ENCODE peak calls at places on chromosomes 12 and 14, in five cellular contexts. J is kidney, Z is GM12878, F is colonic mucosa, L is retinal pigment epithelial cell. G is an unnamed sample.

GRCh38 chr14:58607571-58608317 is 30.0 kb upstream of the DACT1 start:
- DNase-seq in J (no peak), Z (no peak), F (no peak), L (no peak), G (peak)

GRCh38 chr12:55996715-55997534 is at the start of gene SUOX:
- DNase-seq in J (peak), Z (peak), F (peak), L (peak), G (peak)

GRCh38 chr14:32366995-32367394 is 37.9 kb downstream of the AKAP6 start:
- DNase-seq in J (no peak), Z (no peak), F (no peak), L (no peak), G (peak)

GRCh38 chr14:96631621-96632362 is 129.6 kb downstream of the PAPOLA start:
- DNase-seq in J (no peak), Z (no peak), F (peak), L (no peak), G (no peak)

GRCh38 chr12:30753233-30753632 is 1.5 kb downstream of the CAPRIN2 start:
- DNase-seq in J (no peak), Z (no peak), F (no peak), L (no peak), G (peak)

GRCh38 chr12:101781834-101782543 is 42.7 kb upstream of the SYCP3 start:
- DNase-seq in J (no peak), Z (no peak), F (no peak), L (no peak), G (peak)

GRCh38 chr14:72604133-72604532 is 289.8 kb downstream of the DPF3 start:
- DNase-seq in J (no peak), Z (no peak), F (no peak), L (no peak), G (no peak)

GRCh38 chr12:77924703-77925102 is 94.0 kb downstream of the NAV3 start:
- DNase-seq in J (no peak), Z (no peak), F (no peak), L (peak), G (peak)

GRCh38 chr12:58349161-58349560 is 407.8 kb downstream of the ATP23 start:
- DNase-seq in J (no peak), Z (no peak), F (no peak), L (no peak), G (peak)

GRCh38 chr12:10385181-10385613 is 4.6 kb downstream of the KLRK1 start:
- DNase-seq in J (no peak), Z (no peak), F (no peak), L (peak), G (peak)

GRCh38 chr12:42924482-42924881 is 334.9 kb upstream of the PRICKLE1 start:
- DNase-seq in J (no peak), Z (no peak), F (no peak), L (no peak), G (no peak)

GRCh38 chr14:70254476-70254961 is 65.8 kb upstream of the SLC8A3 start:
- DNase-seq in J (peak), Z (no peak), F (peak), L (no peak), G (peak)

GRCh38 chr14:73207615-73208014 is 29.7 kb upstream of the PAPLN start:
- DNase-seq in J (no peak), Z (no peak), F (no peak), L (no peak), G (no peak)

GRCh38 chr12:30822385-30823139 is 67.8 kb upstream of the CAPRIN2 start:
- DNase-seq in J (peak), Z (no peak), F (peak), L (no peak), G (peak)

GRCh38 chr14:105881021-105881930 is 354.9 kb downstream of the TMEM121 start:
- DNase-seq in J (peak), Z (no peak), F (no peak), L (no peak), G (no peak)

GRCh38 chr14:23512156-23512555 is 39.4 kb downstream of the ZFHX2 start:
- DNase-seq in J (no peak), Z (no peak), F (no peak), L (no peak), G (no peak)
- H3K4me3 ChIP-seq in J (no peak), Z (no peak), F (no peak), L (no peak), G (peak)

DNA sequence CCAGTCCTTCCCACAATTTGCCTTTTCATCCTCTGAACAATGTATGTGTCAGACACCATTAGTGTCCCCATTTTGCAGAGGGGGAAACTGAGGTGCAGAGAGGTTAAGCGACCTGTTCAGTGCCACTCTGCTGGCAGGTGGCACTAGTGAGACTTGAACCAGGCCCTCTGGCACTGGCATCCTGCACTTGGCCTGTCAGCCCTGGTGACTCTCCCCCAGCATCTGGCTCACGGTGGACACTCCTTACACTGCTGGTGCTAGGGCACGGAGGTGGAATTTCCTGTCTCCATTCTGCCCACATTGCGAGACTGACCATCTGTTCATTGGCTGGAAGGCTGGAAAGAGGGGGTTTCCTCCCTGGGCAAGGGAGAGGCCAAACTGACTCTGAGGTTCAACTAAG is 48.7 kb downstream of the CCNK start:
- DNase-seq in J (no peak), Z (no peak), F (no peak), L (no peak), G (no peak)
- TF ChIP-seq CTCF in J (no peak), Z (no peak), F (no peak), L (peak), G (no peak)

GRCh38 chr12:129771238-129771637 is 132.6 kb downstream of the TMEM132D start:
- DNase-seq in J (no peak), Z (no peak), F (no peak), L (no peak), G (no peak)

GRCh38 chr12:129762436-129762835 is 141.4 kb downstream of the TMEM132D start:
- DNase-seq in J (no peak), Z (no peak), F (no peak), L (no peak), G (no peak)

DNA sequence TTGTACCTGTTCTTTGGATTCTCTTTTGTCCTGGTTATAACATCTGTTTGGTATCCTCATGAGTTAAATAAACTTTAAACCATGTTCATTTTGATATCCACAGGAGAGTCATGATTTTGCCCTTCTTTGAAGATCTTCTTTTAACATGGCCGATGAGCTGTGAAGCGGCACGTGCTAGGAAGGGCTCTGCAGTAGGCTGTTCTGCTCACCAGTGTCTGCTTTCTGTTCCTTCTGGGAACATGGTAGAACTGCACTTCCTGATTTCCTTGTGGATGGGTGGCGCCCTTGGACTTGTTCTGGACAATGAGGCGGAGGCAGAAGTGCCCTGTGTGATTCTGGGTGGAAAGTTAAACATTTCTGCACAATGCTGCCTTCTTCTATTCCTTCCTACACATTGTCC is 138.1 kb downstream of the TMEM132D start:
- DNase-seq in J (no peak), Z (no peak), F (no peak), L (no peak), G (no peak)
- H3K4me3 ChIP-seq in J (no peak), Z (no peak), F (no peak), L (no peak), G (no peak)

GRCh38 chr14:85535916-85536834 is 6.2 kb downstream of the FLRT2 start:
- DNase-seq in J (no peak), Z (no peak), F (no peak), L (no peak), G (peak)
- TF ChIP-seq CTCF in J (peak), Z (no peak), F (no peak), L (peak), G (peak)

GRCh38 chr12:104721065-104721458 is 237.0 kb downstream of the SLC41A2 start:
- DNase-seq in J (no peak), Z (no peak), F (no peak), L (no peak), G (no peak)
- H3K4me3 ChIP-seq in J (peak), Z (peak), F (no peak), L (no peak), G (no peak)

GRCh38 chr14:60195179-60195810 is 30.1 kb upstream of the DHRS7 start:
- DNase-seq in J (no peak), Z (no peak), F (no peak), L (no peak), G (no peak)
- TF ChIP-seq CTCF in J (peak), Z (peak), F (no peak), L (no peak), G (peak)

GRCh38 chr12:116882742-116883141 is 1.5 kb upstream of the HRK start:
- DNase-seq in J (no peak), Z (no peak), F (no peak), L (no peak), G (peak)
- H3K4me3 ChIP-seq in J (no peak), Z (no peak), F (no peak), L (no peak), G (no peak)

DNA sequence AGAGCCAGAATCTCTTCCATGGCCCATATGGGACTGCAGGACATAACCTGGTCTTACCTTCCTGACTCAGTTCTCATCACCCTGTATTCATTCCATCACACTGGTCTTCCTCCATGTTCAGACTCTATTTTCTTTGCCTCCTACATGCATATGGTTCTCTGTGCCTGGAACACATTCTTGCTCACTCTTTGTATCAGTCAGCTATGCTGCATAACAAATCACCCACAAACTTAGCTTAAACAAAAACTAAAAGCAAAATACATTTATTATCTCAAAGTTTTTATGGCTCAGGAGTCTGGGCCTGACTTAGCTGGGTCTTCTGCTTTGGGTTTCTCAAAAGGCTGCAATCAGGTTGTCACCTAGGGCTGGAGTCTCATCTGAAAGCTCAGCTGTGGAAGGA is 712.6 kb upstream of the TBX3 start:
- DNase-seq in J (no peak), Z (no peak), F (no peak), L (no peak), G (no peak)
- TF ChIP-seq CTCF in J (no peak), Z (no peak), F (no peak), L (no peak), G (no peak)